ENCODE peak calls at places on chromosomes 1 and 21, in six cellular contexts. G, C, J, Z, E and W are unnamed samples.

GRCh38 chr1:156900019-156900718 is 6.7 kb downstream of the PEAR1 start:
- DNase-seq in G (no peak), C (peak), J (no peak), Z (no peak), E (no peak), W (no peak)

GRCh38 chr1:64563958-64564565 is 94.1 kb downstream of the CACHD1 start:
- DNase-seq in G (no peak), C (no peak), J (no peak), Z (no peak), E (no peak), W (no peak)

GRCh38 chr1:235999259-235999925 is 65.5 kb downstream of the NID1 start:
- DNase-seq in G (peak), C (peak), J (no peak), Z (no peak), E (no peak), W (no peak)

GRCh38 chr21:31893841-31894240 is 21.0 kb downstream of the HUNK start:
- DNase-seq in G (no peak), C (no peak), J (no peak), Z (no peak), E (no peak), W (no peak)

GRCh38 chr1:34602907-34603306 is 151.9 kb upstream of the GJB5 start:
- DNase-seq in G (no peak), C (no peak), J (no peak), Z (no peak), E (no peak), W (no peak)

GRCh38 chr1:173360478-173361063 is 116.6 kb upstream of the PRDX6 start:
- DNase-seq in G (no peak), C (no peak), J (no peak), Z (no peak), E (no peak), W (no peak)

GRCh38 chr1:24540906-24541710 is 14.8 kb upstream of the NCMAP start:
- DNase-seq in G (no peak), C (peak), J (no peak), Z (no peak), E (peak), W (peak)

GRCh38 chr1:202516434-202516877 is 168.0 kb downstream of the PPP1R12B start:
- DNase-seq in G (no peak), C (no peak), J (no peak), Z (no peak), E (no peak), W (no peak)

GRCh38 chr21:46160563-46161179 is 5.3 kb upstream of the FTCD start:
- DNase-seq in G (no peak), C (no peak), J (peak), Z (no peak), E (peak), W (no peak)

GRCh38 chr1:231691618-231692259 is 65.1 kb downstream of the DISC1 start:
- DNase-seq in G (peak), C (no peak), J (no peak), Z (peak), E (no peak), W (no peak)

GRCh38 chr1:8047112-8047511 is 21.0 kb upstream of the ERRFI1 start:
- DNase-seq in G (no peak), C (peak), J (no peak), Z (no peak), E (no peak), W (no peak)

DNA sequence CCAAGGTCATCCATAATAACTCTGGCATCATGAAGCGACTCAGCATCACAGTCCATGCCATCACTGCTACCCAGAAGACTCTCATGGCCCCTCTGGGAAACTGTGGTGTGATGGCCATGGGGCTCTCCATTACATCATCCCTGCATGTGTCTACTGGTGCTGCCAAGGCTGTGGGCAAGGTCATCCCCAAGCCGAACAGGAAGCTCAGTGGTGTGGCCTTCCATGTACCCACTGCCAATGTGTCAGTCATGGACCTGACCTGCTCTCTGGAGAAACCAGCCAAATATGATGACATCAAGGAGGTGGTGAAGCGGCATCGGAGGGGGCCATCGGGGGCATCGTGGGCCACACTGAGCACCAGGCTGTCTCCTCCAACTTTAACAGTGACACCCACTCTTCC is 65.1 kb upstream of the ARHGAP29 start:
- DNase-seq in G (no peak), C (no peak), J (no peak), Z (no peak), E (no peak), W (no peak)
- TF ChIP-seq POLR2AphosphoS5 in G (no peak), C (no peak), J (no peak), Z (no peak), E (no peak), W (no peak)

DNA sequence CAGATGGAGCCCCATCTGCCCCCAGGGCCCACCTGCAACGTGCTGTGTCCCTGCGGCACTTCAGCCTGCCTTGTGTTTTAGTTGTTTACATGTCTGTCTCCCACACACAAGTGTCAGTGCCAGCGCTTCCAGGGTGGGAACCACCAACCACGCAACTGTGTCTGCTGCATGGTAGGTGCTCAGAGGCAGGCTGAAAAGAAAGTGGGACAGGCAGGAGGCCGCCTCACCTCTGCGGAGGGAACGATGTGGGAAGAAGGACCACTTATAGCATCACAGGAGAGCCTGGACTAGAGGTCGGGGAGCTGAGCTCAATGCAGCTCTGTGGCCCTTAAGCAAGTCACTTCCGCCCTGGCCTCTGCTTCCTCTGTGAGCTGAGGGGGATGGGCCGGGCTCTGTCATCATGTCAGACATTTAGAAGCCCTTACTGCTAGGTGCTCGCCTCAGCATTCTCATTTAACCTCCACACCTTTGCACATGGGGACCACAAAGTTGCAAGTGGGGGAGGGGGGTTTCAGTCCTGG is 17.8 kb downstream of the SLC9A1 start:
- DNase-seq in G (no peak), C (no peak), J (peak), Z (peak), E (peak), W (no peak)
- H3K4me3 ChIP-seq in G (no peak), C (no peak), J (no peak), Z (no peak), E (no peak), W (no peak)

GRCh38 chr1:246567258-246568235 is 1.3 kb downstream of the CNST start:
- DNase-seq in G (no peak), C (peak), J (no peak), Z (peak), E (no peak), W (no peak)
- TF ChIP-seq POLR2AphosphoS5 in G (no peak), C (no peak), J (no peak), Z (no peak), E (no peak), W (no peak)

DNA sequence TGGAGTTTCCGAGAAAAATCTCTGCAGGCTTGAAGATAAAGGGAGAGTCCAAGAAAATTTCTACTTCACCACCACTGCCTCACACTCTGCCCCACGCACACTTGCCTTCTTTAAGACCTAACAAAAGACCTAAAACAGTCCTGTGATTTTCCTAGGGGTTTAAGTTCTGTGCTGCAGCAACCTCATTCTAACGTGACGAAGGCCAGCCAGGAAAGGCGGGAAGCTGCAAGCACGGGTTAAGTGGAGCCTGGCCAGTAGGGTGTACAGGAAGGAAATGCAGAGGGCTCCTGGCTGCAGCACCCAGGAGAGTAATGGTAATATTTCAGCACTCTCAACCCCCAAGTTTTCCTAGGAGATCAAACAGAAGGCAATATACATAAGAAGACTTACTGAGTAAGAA is 1.5 kb downstream of the SPATA6 start:
- DNase-seq in G (no peak), C (peak), J (peak), Z (peak), E (peak), W (peak)
- H3K4me3 ChIP-seq in G (no peak), C (no peak), J (peak), Z (peak), E (peak), W (no peak)

DNA sequence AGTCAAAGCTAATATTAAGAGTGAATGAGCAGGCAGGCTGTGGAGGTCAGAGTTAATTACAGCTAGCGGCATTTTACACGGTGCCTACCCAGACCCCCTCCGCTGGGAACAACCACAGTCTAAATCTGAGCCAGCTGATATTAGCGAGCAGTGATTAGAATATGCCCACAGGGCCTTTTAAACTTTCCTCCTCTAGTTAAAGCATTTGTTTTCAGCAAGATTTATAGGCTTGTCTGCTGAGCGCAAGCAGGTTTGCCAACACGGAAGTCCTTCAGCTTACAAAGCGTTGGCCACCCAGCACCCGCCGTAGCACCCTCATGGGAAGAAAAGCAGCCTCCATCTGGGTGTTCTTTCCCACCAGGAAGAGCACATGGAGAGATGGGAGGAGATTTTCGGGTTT is 72.0 kb downstream of the LMX1A start:
- DNase-seq in G (no peak), C (no peak), J (no peak), Z (no peak), E (no peak), W (peak)
- TF ChIP-seq POLR2AphosphoS5 in G (no peak), C (no peak), J (no peak), Z (no peak), E (no peak), W (peak)

GRCh38 chr1:50422946-50423669 is at the start of gene DMRTA2:
- DNase-seq in G (no peak), C (peak), J (no peak), Z (peak), E (no peak), W (no peak)

GRCh38 chr1:50421768-50422674 is 1.2 kb downstream of the DMRTA2 start:
- DNase-seq in G (no peak), C (no peak), J (no peak), Z (peak), E (no peak), W (no peak)

GRCh38 chr1:50423670-50424000 is 392 bp upstream of the DMRTA2 start:
- DNase-seq in G (no peak), C (no peak), J (no peak), Z (peak), E (no peak), W (no peak)

GRCh38 chr1:50421366-50421748 is 1.9 kb downstream of the DMRTA2 start:
- DNase-seq in G (no peak), C (no peak), J (no peak), Z (peak), E (no peak), W (no peak)

GRCh38 chr1:50422675-50422945 is 633 bp downstream of the DMRTA2 start:
- DNase-seq in G (no peak), C (no peak), J (no peak), Z (no peak), E (no peak), W (no peak)
- H3K4me3 ChIP-seq in G (no peak), C (no peak), J (peak), Z (peak), E (no peak), W (no peak)

GRCh38 chr21:27515676-27516075 is 548.8 kb upstream of the ADAMTS5 start:
- DNase-seq in G (no peak), C (no peak), J (no peak), Z (no peak), E (no peak), W (no peak)

GRCh38 chr21:27513825-27514224 is 546.9 kb upstream of the ADAMTS5 start:
- DNase-seq in G (no peak), C (peak), J (no peak), Z (no peak), E (no peak), W (no peak)

DNA sequence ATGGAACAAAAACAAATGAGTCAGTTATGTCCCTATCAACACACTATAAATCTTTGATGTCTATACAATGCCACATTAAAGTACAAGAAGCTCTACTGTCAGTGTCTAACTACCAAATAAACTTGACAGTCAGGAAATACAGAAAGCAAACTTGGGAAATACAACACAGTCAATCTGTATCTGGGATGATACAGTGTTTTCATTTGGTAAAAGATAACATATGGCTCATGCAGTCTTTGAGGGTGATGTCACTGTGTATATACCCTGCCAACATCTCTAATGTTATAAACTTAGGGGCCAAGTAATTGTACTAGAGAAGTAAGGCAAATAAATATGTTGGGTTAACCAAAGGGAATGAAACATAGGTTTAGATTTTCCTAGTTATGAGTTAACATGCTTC is 552.5 kb upstream of the ADAMTS5 start:
- DNase-seq in G (no peak), C (peak), J (no peak), Z (no peak), E (no peak), W (no peak)
- TF ChIP-seq POLR2AphosphoS5 in G (no peak), C (no peak), J (no peak), Z (no peak), E (no peak), W (no peak)

GRCh38 chr1:151832318-151832984 is 849 bp upstream of the RORC start:
- DNase-seq in G (no peak), C (no peak), J (peak), Z (no peak), E (peak), W (peak)
- H3K4me3 ChIP-seq in G (no peak), C (no peak), J (no peak), Z (no peak), E (peak), W (no peak)

GRCh38 chr1:164748253-164748899 is 189.4 kb downstream of the PBX1 start:
- DNase-seq in G (peak), C (peak), J (peak), Z (no peak), E (no peak), W (no peak)
- TF ChIP-seq POLR2AphosphoS5 in G (peak), C (no peak), J (peak), Z (no peak), E (peak), W (peak)

DNA sequence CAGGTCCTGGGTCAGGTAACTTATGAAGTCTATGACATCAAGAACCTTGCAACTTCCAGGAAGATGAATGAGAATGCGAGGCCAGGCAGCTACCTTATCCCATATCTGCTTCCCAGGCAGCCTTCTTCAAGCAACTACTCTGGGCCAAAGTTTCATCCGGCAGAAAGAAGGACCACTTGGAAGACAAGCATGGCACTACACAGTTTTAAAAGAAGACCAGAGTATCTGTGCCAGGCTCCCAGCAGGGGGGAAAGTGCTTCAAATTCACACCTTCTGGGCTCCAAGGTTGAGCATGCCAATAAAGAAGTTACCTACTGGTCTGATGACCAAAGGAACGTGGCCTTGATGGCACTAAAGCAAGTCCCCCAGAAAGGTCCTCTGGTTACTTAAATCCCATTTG is 73.4 kb downstream of the CD46 start:
- DNase-seq in G (no peak), C (no peak), J (no peak), Z (no peak), E (no peak), W (no peak)
- H3K4me3 ChIP-seq in G (no peak), C (no peak), J (peak), Z (no peak), E (peak), W (no peak)